ENCODE peak calls at places on chromosomes 6 and 20, in ten cellular contexts. O, Q, J, E, T, Y, Z, B, D and M are unnamed samples.

GRCh38 chr6:105793132-105793531 is 293.0 kb upstream of the PRDM1 start:
- DNase-seq in O (no peak), Q (no peak), J (no peak), E (no peak), T (peak), Y (no peak), Z (no peak), B (peak), D (no peak), M (peak)

GRCh38 chr20:45545754-45546453 is 1.3 kb downstream of the EPPIN start:
- DNase-seq in O (no peak), Q (peak), J (no peak), E (no peak), T (no peak), Y (no peak), Z (no peak), B (no peak), D (no peak), M (no peak)

GRCh38 chr20:11569163-11569562 is 348.5 kb upstream of the BTBD3 start:
- DNase-seq in O (no peak), Q (no peak), J (no peak), E (no peak), T (no peak), Y (no peak), Z (no peak), B (no peak), D (no peak), M (no peak)

GRCh38 chr6:106858653-106859092 is 115.9 kb downstream of the CD24 start:
- DNase-seq in O (peak), Q (no peak), J (no peak), E (no peak), T (peak), Y (no peak), Z (no peak), B (no peak), D (no peak), M (no peak)

GRCh38 chr6:95847061-95847460 is 168.7 kb upstream of the FUT9 start:
- DNase-seq in O (no peak), Q (no peak), J (no peak), E (no peak), T (no peak), Y (no peak), Z (no peak), B (no peak), D (no peak), M (no peak)

GRCh38 chr6:156720739-156721714 is 56.2 kb upstream of the ARID1B start:
- DNase-seq in O (peak), Q (no peak), J (no peak), E (no peak), T (peak), Y (no peak), Z (peak), B (no peak), D (no peak), M (no peak)

GRCh38 chr20:53678990-53679596 is 85.5 kb upstream of the ZNF217 start:
- DNase-seq in O (no peak), Q (no peak), J (no peak), E (no peak), T (no peak), Y (no peak), Z (no peak), B (no peak), D (no peak), M (no peak)

GRCh38 chr20:38247166-38247509 is 13.4 kb downstream of the KIAA1755 start:
- DNase-seq in O (no peak), Q (no peak), J (no peak), E (no peak), T (no peak), Y (no peak), Z (no peak), B (no peak), D (no peak), M (no peak)